ENCODE peak calls at places on chromosomes 2 and 18, in six cellular contexts. One of them, this sample, is unnamed.

GRCh38 chr2:125160947-125161346 is 1135.9 kb downstream of the CNTNAP5 start:
- DNase-seq in Calu3: no peak
- DNase-seq in AG09319: no peak
- DNase-seq in heart right ventricle: no peak
- DNase-seq in AG04449: no peak
- DNase-seq in cardiac fibroblast: no peak
- DNase-seq in this sample: no peak

GRCh38 chr2:223612501-223612900 is 10.3 kb upstream of the SCG2 start:
- DNase-seq in Calu3: no peak
- DNase-seq in AG09319: no peak
- DNase-seq in heart right ventricle: no peak
- DNase-seq in AG04449: no peak
- DNase-seq in cardiac fibroblast: no peak
- DNase-seq in this sample: no peak

GRCh38 chr2:240966906-240967680 is 31.3 kb upstream of the SNED1 start:
- DNase-seq in Calu3: no peak
- DNase-seq in AG09319: no peak
- DNase-seq in heart right ventricle: no peak
- DNase-seq in AG04449: no peak
- DNase-seq in cardiac fibroblast: no peak
- DNase-seq in this sample: no peak

GRCh38 chr2:14816069-14816738 is 183.7 kb downstream of the LRATD1 start:
- DNase-seq in Calu3: no peak
- DNase-seq in AG09319: no peak
- DNase-seq in heart right ventricle: no peak
- DNase-seq in AG04449: no peak
- DNase-seq in cardiac fibroblast: no peak
- DNase-seq in this sample: no peak

GRCh38 chr2:28080911-28081310 is 190.4 kb downstream of the BABAM2 start:
- DNase-seq in Calu3: no peak
- DNase-seq in AG09319: no peak
- DNase-seq in heart right ventricle: no peak
- DNase-seq in AG04449: peak; percentile 73
- DNase-seq in cardiac fibroblast: peak; percentile 90
- DNase-seq in this sample: no peak

GRCh38 chr2:30115141-30115980 is 31.4 kb upstream of the YPEL5 start:
- DNase-seq in Calu3: peak; percentile 85
- DNase-seq in AG09319: peak; percentile 61
- DNase-seq in heart right ventricle: peak; percentile 82
- DNase-seq in AG04449: no peak
- DNase-seq in cardiac fibroblast: peak; percentile 89
- DNase-seq in this sample: peak; percentile 48

GRCh38 chr2:234694244-234695013 is 197.5 kb upstream of the ARL4C start:
- DNase-seq in Calu3: no peak
- DNase-seq in AG09319: peak; percentile 19
- DNase-seq in heart right ventricle: no peak
- DNase-seq in AG04449: no peak
- DNase-seq in cardiac fibroblast: peak; percentile 82
- DNase-seq in this sample: peak; percentile 79

GRCh38 chr2:72915907-72916742 is 1.2 kb upstream of the EMX1 start:
- DNase-seq in Calu3: peak; percentile 74
- DNase-seq in AG09319: no peak
- DNase-seq in heart right ventricle: no peak
- DNase-seq in AG04449: no peak
- DNase-seq in cardiac fibroblast: peak; percentile 31
- DNase-seq in this sample: peak; percentile 55

GRCh38 chr18:29060349-29060748 is 883.4 kb upstream of the CDH2 start:
- DNase-seq in Calu3: no peak
- DNase-seq in AG09319: no peak
- DNase-seq in heart right ventricle: no peak
- DNase-seq in AG04449: no peak
- DNase-seq in cardiac fibroblast: peak; percentile 5
- DNase-seq in this sample: no peak

GRCh38 chr2:43274055-43274454 is 47.6 kb upstream of the ZFP36L2 start:
- DNase-seq in Calu3: no peak
- DNase-seq in AG09319: no peak
- DNase-seq in heart right ventricle: no peak
- DNase-seq in AG04449: no peak
- DNase-seq in cardiac fibroblast: peak; percentile 29
- DNase-seq in this sample: no peak

GRCh38 chr2:216436369-216436768 is 24.1 kb downstream of the SMARCAL1 start:
- DNase-seq in Calu3: no peak
- DNase-seq in AG09319: no peak
- DNase-seq in heart right ventricle: no peak
- DNase-seq in AG04449: peak; percentile 86
- DNase-seq in cardiac fibroblast: peak; percentile 8
- DNase-seq in this sample: no peak

GRCh38 chr2:168632733-168633132 is 169.7 kb upstream of the NOSTRIN start:
- DNase-seq in Calu3: no peak
- DNase-seq in AG09319: no peak
- DNase-seq in heart right ventricle: peak; percentile 39
- DNase-seq in AG04449: no peak
- DNase-seq in cardiac fibroblast: peak; percentile 89
- DNase-seq in this sample: no peak

GRCh38 chr2:159045545-159046454 is 77.4 kb downstream of the TANC1 start:
- DNase-seq in Calu3: no peak
- DNase-seq in AG09319: no peak
- DNase-seq in heart right ventricle: no peak
- DNase-seq in AG04449: no peak
- DNase-seq in cardiac fibroblast: peak; percentile 34
- DNase-seq in this sample: no peak

GRCh38 chr18:63131106-63131943 is 188.2 kb downstream of the BCL2 start:
- DNase-seq in Calu3: peak; percentile 56
- DNase-seq in AG09319: peak; percentile 25
- DNase-seq in heart right ventricle: peak; percentile 74
- DNase-seq in AG04449: no peak
- DNase-seq in cardiac fibroblast: peak; percentile 77
- DNase-seq in this sample: peak; percentile 27

GRCh38 chr2:100818003-100818605 is 1.8 kb upstream of the NPAS2 start:
- DNase-seq in Calu3: no peak
- DNase-seq in AG09319: no peak
- DNase-seq in heart right ventricle: no peak
- DNase-seq in AG04449: no peak
- DNase-seq in cardiac fibroblast: peak; percentile 78
- DNase-seq in this sample: peak; percentile 53

GRCh38 chr2:105848367-105848766 is 103.7 kb downstream of the NCK2 start:
- DNase-seq in Calu3: no peak
- DNase-seq in AG09319: no peak
- DNase-seq in heart right ventricle: no peak
- DNase-seq in AG04449: no peak
- DNase-seq in cardiac fibroblast: no peak
- DNase-seq in this sample: no peak

GRCh38 chr18:48191494-48191893 is 217.7 kb downstream of the ZBTB7C start:
- DNase-seq in Calu3: no peak
- DNase-seq in AG09319: no peak
- DNase-seq in heart right ventricle: no peak
- DNase-seq in AG04449: no peak
- DNase-seq in cardiac fibroblast: no peak
- DNase-seq in this sample: no peak

GRCh38 chr2:163732718-163733117 is 3.1 kb downstream of the FIGN start:
- DNase-seq in Calu3: no peak
- DNase-seq in AG09319: no peak
- DNase-seq in heart right ventricle: no peak
- DNase-seq in AG04449: no peak
- DNase-seq in cardiac fibroblast: peak; percentile 50
- DNase-seq in this sample: no peak

GRCh38 chr2:235264512-235264911 is 229.3 kb upstream of the AGAP1 start:
- DNase-seq in Calu3: no peak
- DNase-seq in AG09319: no peak
- DNase-seq in heart right ventricle: no peak
- DNase-seq in AG04449: no peak
- DNase-seq in cardiac fibroblast: no peak
- DNase-seq in this sample: no peak

GRCh38 chr18:53944721-53945120 is 279.7 kb downstream of the MBD2 start:
- DNase-seq in Calu3: no peak
- DNase-seq in AG09319: no peak
- DNase-seq in heart right ventricle: no peak
- DNase-seq in AG04449: no peak
- DNase-seq in cardiac fibroblast: no peak
- DNase-seq in this sample: no peak

GRCh38 chr2:32712870-32713269 is 85.0 kb downstream of the TTC27 start:
- DNase-seq in Calu3: no peak
- DNase-seq in AG09319: no peak
- DNase-seq in heart right ventricle: peak; percentile 49
- DNase-seq in AG04449: no peak
- DNase-seq in cardiac fibroblast: peak; percentile 62
- DNase-seq in this sample: no peak

GRCh38 chr18:22335644-22336275 is 82.0 kb downstream of the CTAGE1 start:
- DNase-seq in Calu3: peak; percentile 51
- DNase-seq in AG09319: no peak
- DNase-seq in heart right ventricle: no peak
- DNase-seq in AG04449: no peak
- DNase-seq in cardiac fibroblast: no peak
- DNase-seq in this sample: no peak

GRCh38 chr2:84040281-84040680 is 418.8 kb downstream of the SUCLG1 start:
- DNase-seq in Calu3: no peak
- DNase-seq in AG09319: no peak
- DNase-seq in heart right ventricle: no peak
- DNase-seq in AG04449: no peak
- DNase-seq in cardiac fibroblast: no peak
- DNase-seq in this sample: no peak

GRCh38 chr2:28751956-28752607 is 452 bp downstream of the PPP1CB start:
- DNase-seq in Calu3: no peak
- DNase-seq in AG09319: no peak
- DNase-seq in heart right ventricle: peak; percentile 25
- DNase-seq in AG04449: no peak
- DNase-seq in cardiac fibroblast: no peak
- DNase-seq in this sample: no peak

GRCh38 chr2:165621086-165621560 is 151.6 kb downstream of the CSRNP3 start:
- DNase-seq in Calu3: no peak
- DNase-seq in AG09319: no peak
- DNase-seq in heart right ventricle: no peak
- DNase-seq in AG04449: no peak
- DNase-seq in cardiac fibroblast: peak; percentile 81
- DNase-seq in this sample: peak; percentile 8

GRCh38 chr2:121532347-121532766 is 1.7 kb downstream of the RNU4ATAC start:
- DNase-seq in Calu3: no peak
- DNase-seq in AG09319: no peak
- DNase-seq in heart right ventricle: no peak
- DNase-seq in AG04449: no peak
- DNase-seq in cardiac fibroblast: peak; percentile 70
- DNase-seq in this sample: no peak

GRCh38 chr2:123073371-123073770 is 951.7 kb upstream of the CNTNAP5 start:
- DNase-seq in Calu3: no peak
- DNase-seq in AG09319: no peak
- DNase-seq in heart right ventricle: no peak
- DNase-seq in AG04449: no peak
- DNase-seq in cardiac fibroblast: peak; percentile 52
- DNase-seq in this sample: no peak

GRCh38 chr2:240997856-240998705 is at the start of gene SNED1:
- DNase-seq in Calu3: peak; percentile 84
- DNase-seq in AG09319: peak; percentile 51
- DNase-seq in heart right ventricle: peak; percentile 90
- DNase-seq in AG04449: no peak
- DNase-seq in cardiac fibroblast: peak; percentile 86
- DNase-seq in this sample: peak; percentile 78

GRCh38 chr18:23926590-23926989 is 88.0 kb upstream of the TTC39C start:
- DNase-seq in Calu3: no peak
- DNase-seq in AG09319: no peak
- DNase-seq in heart right ventricle: no peak
- DNase-seq in AG04449: no peak
- DNase-seq in cardiac fibroblast: no peak
- DNase-seq in this sample: no peak

DNA sequence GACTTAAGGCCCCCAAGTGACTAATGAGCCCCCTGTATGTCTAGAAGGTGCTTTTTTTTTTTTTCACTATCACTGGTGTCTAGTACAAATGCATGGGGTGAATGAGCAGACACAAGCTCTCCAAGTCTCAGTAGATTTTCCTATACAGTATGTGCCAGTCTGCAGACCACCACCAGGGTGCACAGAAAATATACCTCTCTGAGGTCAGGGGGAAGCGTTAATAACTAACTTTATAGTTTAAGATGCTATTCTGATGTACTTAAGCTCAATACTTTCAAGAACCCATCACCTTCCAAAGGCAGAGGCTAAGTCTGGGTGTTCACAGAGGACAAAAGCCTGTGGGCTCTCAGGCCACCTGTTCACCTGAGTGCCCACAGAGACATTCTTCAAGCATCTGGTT is 534.8 kb downstream of the TNS1 start:
- DNase-seq in Calu3: no peak
- DNase-seq in AG09319: no peak
- DNase-seq in heart right ventricle: no peak
- DNase-seq in AG04449: no peak
- DNase-seq in cardiac fibroblast: no peak
- DNase-seq in this sample: no peak
- TF ChIP-seq CTCF in Calu3: no peak
- TF ChIP-seq CTCF in AG09319: no peak
- TF ChIP-seq CTCF in heart right ventricle: no peak
- TF ChIP-seq CTCF in AG04449: no peak
- TF ChIP-seq CTCF in cardiac fibroblast: no peak
- TF ChIP-seq CTCF in this sample: no peak

DNA sequence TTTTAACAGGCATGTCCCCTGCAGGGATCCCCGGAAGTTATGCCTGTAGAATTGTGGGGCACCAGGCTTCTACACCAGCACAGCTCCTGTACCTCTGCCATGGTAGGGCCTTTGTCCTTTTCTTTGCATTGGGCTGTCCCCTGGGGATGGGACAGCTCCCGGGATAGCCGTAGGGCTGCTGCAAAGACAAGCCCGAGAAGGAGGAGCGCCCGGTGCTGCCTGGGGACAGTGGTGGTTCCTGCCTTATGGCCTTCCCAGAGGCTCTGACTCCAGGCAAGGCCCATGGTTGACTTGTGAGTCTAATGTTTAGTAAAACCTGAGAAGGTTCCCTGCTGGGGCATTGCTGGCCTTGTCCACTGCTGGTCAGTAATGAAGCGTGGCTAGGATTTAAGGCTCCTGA is 30.9 kb downstream of the TMEM37 start:
- DNase-seq in Calu3: no peak
- DNase-seq in AG09319: no peak
- DNase-seq in heart right ventricle: no peak
- DNase-seq in AG04449: no peak
- DNase-seq in cardiac fibroblast: no peak
- DNase-seq in this sample: no peak
- TF ChIP-seq CTCF in Calu3: no peak
- TF ChIP-seq CTCF in AG09319: no peak
- TF ChIP-seq CTCF in heart right ventricle: no peak
- TF ChIP-seq CTCF in AG04449: no peak
- TF ChIP-seq CTCF in cardiac fibroblast: no peak
- TF ChIP-seq CTCF in this sample: no peak

GRCh38 chr2:161414385-161415040 is 1.6 kb upstream of the TBR1 start:
- DNase-seq in Calu3: peak; percentile 51
- DNase-seq in AG09319: no peak
- DNase-seq in heart right ventricle: no peak
- DNase-seq in AG04449: no peak
- DNase-seq in cardiac fibroblast: peak; percentile 37
- DNase-seq in this sample: peak; percentile 25
- TF ChIP-seq CTCF in Calu3: no peak
- TF ChIP-seq CTCF in AG09319: peak; percentile 5
- TF ChIP-seq CTCF in heart right ventricle: no peak
- TF ChIP-seq CTCF in AG04449: no peak
- TF ChIP-seq CTCF in cardiac fibroblast: no peak
- TF ChIP-seq CTCF in this sample: no peak

DNA sequence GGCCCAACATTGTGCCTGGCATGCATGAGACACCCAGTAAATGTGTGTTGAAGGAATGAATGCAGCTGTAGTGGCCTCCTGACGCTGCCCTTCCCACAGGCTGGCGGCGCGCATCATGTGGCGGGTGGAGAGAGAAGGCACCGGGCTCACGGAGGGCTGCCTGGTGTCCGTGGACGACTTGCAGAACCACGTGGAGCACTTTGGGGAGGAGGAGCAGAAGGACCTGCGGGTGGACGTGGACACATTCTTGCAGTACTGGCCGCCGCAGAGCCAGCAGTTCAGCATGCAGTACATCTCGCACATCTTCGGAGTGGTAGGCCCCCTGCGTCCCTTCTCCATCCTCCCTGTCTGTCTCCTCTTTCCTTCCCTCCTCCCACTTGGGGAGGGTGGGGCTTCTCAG is 20.1 kb downstream of the SMYD1 start:
- DNase-seq in Calu3: no peak
- DNase-seq in AG09319: no peak
- DNase-seq in heart right ventricle: no peak
- DNase-seq in AG04449: no peak
- DNase-seq in cardiac fibroblast: no peak
- DNase-seq in this sample: no peak
- TF ChIP-seq CTCF in Calu3: no peak
- TF ChIP-seq CTCF in AG09319: no peak
- TF ChIP-seq CTCF in heart right ventricle: no peak
- TF ChIP-seq CTCF in AG04449: no peak
- TF ChIP-seq CTCF in cardiac fibroblast: no peak
- TF ChIP-seq CTCF in this sample: no peak